ENCODE peak calls at places on chromosome 5, in four cellular contexts. One of them, this sample, is unnamed.

GRCh38 chr5:78486223-78486622 is 125.8 kb downstream of the SCAMP1 start:
- DNase-seq in lower lobe of right lung: no peak
- DNase-seq in skeletal muscle cell: no peak
- DNase-seq in astrocyte of the spinal cord: no peak
- DNase-seq in this sample: no peak

GRCh38 chr5:171633776-171634470 is 151.7 kb upstream of the SMIM23 start:
- DNase-seq in astrocyte of the spinal cord: no peak
- DNase-seq in skeletal muscle cell: no peak
- DNase-seq in lower lobe of right lung: no peak
- DNase-seq in this sample: no peak

GRCh38 chr5:52605317-52605991 is 182.3 kb upstream of the ITGA1 start:
- DNase-seq in astrocyte of the spinal cord: no peak
- DNase-seq in lower lobe of right lung: no peak
- DNase-seq in skeletal muscle cell: no peak
- DNase-seq in this sample: no peak

GRCh38 chr5:143781993-143782520 is 29.9 kb upstream of the HMHB1 start:
- DNase-seq in skeletal muscle cell: no peak
- DNase-seq in astrocyte of the spinal cord: no peak
- DNase-seq in lower lobe of right lung: no peak
- DNase-seq in this sample: no peak

GRCh38 chr5:151900876-151901275 is 23.8 kb downstream of the GLRA1 start:
- DNase-seq in astrocyte of the spinal cord: no peak
- DNase-seq in lower lobe of right lung: no peak
- DNase-seq in skeletal muscle cell: no peak
- DNase-seq in this sample: no peak

GRCh38 chr5:9343146-9343850 is 202.6 kb downstream of the SEMA5A start:
- DNase-seq in skeletal muscle cell: no peak
- DNase-seq in lower lobe of right lung: no peak
- DNase-seq in astrocyte of the spinal cord: peak
- DNase-seq in this sample: no peak

GRCh38 chr5:168477060-168477459 is 9.2 kb upstream of the RARS1 start:
- DNase-seq in astrocyte of the spinal cord: peak
- DNase-seq in skeletal muscle cell: peak
- DNase-seq in lower lobe of right lung: no peak
- DNase-seq in this sample: peak

GRCh38 chr5:53512539-53512938 is 32.1 kb downstream of the FST start:
- DNase-seq in lower lobe of right lung: no peak
- DNase-seq in astrocyte of the spinal cord: no peak
- DNase-seq in skeletal muscle cell: no peak
- DNase-seq in this sample: no peak

GRCh38 chr5:135033026-135033861 is 784 bp downstream of the PITX1 start:
- DNase-seq in lower lobe of right lung: peak
- DNase-seq in astrocyte of the spinal cord: peak
- DNase-seq in skeletal muscle cell: no peak
- DNase-seq in this sample: peak

GRCh38 chr5:147321569-147321968 is 86.7 kb downstream of the STK32A start:
- DNase-seq in lower lobe of right lung: no peak
- DNase-seq in astrocyte of the spinal cord: no peak
- DNase-seq in skeletal muscle cell: no peak
- DNase-seq in this sample: no peak

GRCh38 chr5:156051972-156052371 is 275.0 kb upstream of the SGCD start:
- DNase-seq in astrocyte of the spinal cord: no peak
- DNase-seq in lower lobe of right lung: no peak
- DNase-seq in skeletal muscle cell: no peak
- DNase-seq in this sample: peak

GRCh38 chr5:152547202-152547601 is 142.1 kb upstream of the NMUR2 start:
- DNase-seq in astrocyte of the spinal cord: no peak
- DNase-seq in lower lobe of right lung: no peak
- DNase-seq in skeletal muscle cell: no peak
- DNase-seq in this sample: no peak

GRCh38 chr5:109656829-109657228 is 32.9 kb upstream of the MAN2A1 start:
- DNase-seq in lower lobe of right lung: peak
- DNase-seq in skeletal muscle cell: peak
- DNase-seq in astrocyte of the spinal cord: peak
- DNase-seq in this sample: no peak

GRCh38 chr5:82833277-82833676 is 243.9 kb downstream of the TMEM167A start:
- DNase-seq in lower lobe of right lung: no peak
- DNase-seq in astrocyte of the spinal cord: no peak
- DNase-seq in skeletal muscle cell: no peak
- DNase-seq in this sample: no peak

GRCh38 chr5:170389250-170389902 is at the start of gene KCNMB1:
- DNase-seq in lower lobe of right lung: no peak
- DNase-seq in skeletal muscle cell: no peak
- DNase-seq in astrocyte of the spinal cord: no peak
- DNase-seq in this sample: no peak

GRCh38 chr5:117131048-117131679 is 556.5 kb upstream of the SEMA6A start:
- DNase-seq in astrocyte of the spinal cord: no peak
- DNase-seq in lower lobe of right lung: no peak
- DNase-seq in skeletal muscle cell: no peak
- DNase-seq in this sample: peak

GRCh38 chr5:1333986-1334385 is 10.9 kb downstream of the CLPTM1L start:
- DNase-seq in skeletal muscle cell: no peak
- DNase-seq in lower lobe of right lung: no peak
- DNase-seq in astrocyte of the spinal cord: no peak
- DNase-seq in this sample: no peak

GRCh38 chr5:169647566-169647965 is 10.5 kb downstream of the DOCK2 start:
- DNase-seq in astrocyte of the spinal cord: no peak
- DNase-seq in lower lobe of right lung: no peak
- DNase-seq in skeletal muscle cell: no peak
- DNase-seq in this sample: no peak

GRCh38 chr5:139698461-139699146 is 50.5 kb downstream of the CXXC5 start:
- DNase-seq in skeletal muscle cell: peak
- DNase-seq in astrocyte of the spinal cord: peak
- DNase-seq in lower lobe of right lung: peak
- DNase-seq in this sample: peak

GRCh38 chr5:157556615-157557418 is 18.8 kb downstream of the ADAM19 start:
- DNase-seq in astrocyte of the spinal cord: no peak
- DNase-seq in skeletal muscle cell: no peak
- DNase-seq in lower lobe of right lung: no peak
- DNase-seq in this sample: no peak

GRCh38 chr5:138077064-138077696 is 6.7 kb upstream of the WNT8A start:
- DNase-seq in astrocyte of the spinal cord: peak
- DNase-seq in lower lobe of right lung: peak
- DNase-seq in skeletal muscle cell: peak
- DNase-seq in this sample: peak

GRCh38 chr5:71865665-71866320 is 146.7 kb downstream of the CARTPT start:
- DNase-seq in skeletal muscle cell: no peak
- DNase-seq in lower lobe of right lung: no peak
- DNase-seq in astrocyte of the spinal cord: no peak
- DNase-seq in this sample: no peak

GRCh38 chr5:128566170-128566569 is 28.1 kb upstream of the FBN2 start:
- DNase-seq in lower lobe of right lung: no peak
- DNase-seq in astrocyte of the spinal cord: no peak
- DNase-seq in skeletal muscle cell: no peak
- DNase-seq in this sample: no peak

GRCh38 chr5:31119938-31120641 is 73.4 kb upstream of the CDH6 start:
- DNase-seq in skeletal muscle cell: no peak
- DNase-seq in lower lobe of right lung: no peak
- DNase-seq in astrocyte of the spinal cord: peak
- DNase-seq in this sample: no peak

GRCh38 chr5:139566611-139567010 is 5.5 kb downstream of the UBE2D2 start:
- DNase-seq in lower lobe of right lung: no peak
- DNase-seq in skeletal muscle cell: no peak
- DNase-seq in astrocyte of the spinal cord: no peak
- DNase-seq in this sample: no peak

GRCh38 chr5:139273322-139273571 is 20.3 kb upstream of the MATR3 start:
- DNase-seq in lower lobe of right lung: no peak
- DNase-seq in astrocyte of the spinal cord: no peak
- DNase-seq in skeletal muscle cell: no peak
- DNase-seq in this sample: peak

GRCh38 chr5:78586251-78586650 is 62.3 kb downstream of the LHFPL2 start:
- DNase-seq in astrocyte of the spinal cord: peak
- DNase-seq in skeletal muscle cell: peak
- DNase-seq in lower lobe of right lung: no peak
- DNase-seq in this sample: no peak

GRCh38 chr5:132459031-132459982 is 31.3 kb downstream of the IRF1 start:
- DNase-seq in astrocyte of the spinal cord: peak
- DNase-seq in lower lobe of right lung: peak
- DNase-seq in skeletal muscle cell: peak
- DNase-seq in this sample: no peak

GRCh38 chr5:175635854-175636253 is 22.0 kb upstream of the HRH2 start:
- DNase-seq in skeletal muscle cell: no peak
- DNase-seq in lower lobe of right lung: no peak
- DNase-seq in astrocyte of the spinal cord: no peak
- DNase-seq in this sample: no peak

GRCh38 chr5:35158627-35159369 is 71.5 kb downstream of the PRLR start:
- DNase-seq in lower lobe of right lung: no peak
- DNase-seq in astrocyte of the spinal cord: no peak
- DNase-seq in skeletal muscle cell: no peak
- DNase-seq in this sample: no peak

GRCh38 chr5:76180817-76181805 is 97.9 kb downstream of the SV2C start:
- DNase-seq in lower lobe of right lung: no peak
- DNase-seq in astrocyte of the spinal cord: no peak
- DNase-seq in skeletal muscle cell: no peak
- DNase-seq in this sample: no peak

GRCh38 chr5:79562351-79563246 is 48.7 kb upstream of the HOMER1 start:
- DNase-seq in skeletal muscle cell: no peak
- DNase-seq in astrocyte of the spinal cord: peak
- DNase-seq in lower lobe of right lung: no peak
- DNase-seq in this sample: no peak

GRCh38 chr5:131379723-131380122 is 115.9 kb downstream of the CDC42SE2 start:
- DNase-seq in skeletal muscle cell: peak
- DNase-seq in astrocyte of the spinal cord: peak
- DNase-seq in lower lobe of right lung: no peak
- DNase-seq in this sample: no peak

GRCh38 chr5:119058979-119059529 is 11.8 kb upstream of the DMXL1 start:
- DNase-seq in astrocyte of the spinal cord: no peak
- DNase-seq in lower lobe of right lung: no peak
- DNase-seq in skeletal muscle cell: no peak
- DNase-seq in this sample: no peak

GRCh38 chr5:88676637-88677481 is 206.1 kb downstream of the MEF2C start:
- DNase-seq in lower lobe of right lung: no peak
- DNase-seq in astrocyte of the spinal cord: peak
- DNase-seq in skeletal muscle cell: no peak
- DNase-seq in this sample: no peak
- H3K4me3 ChIP-seq in lower lobe of right lung: no peak
- H3K4me3 ChIP-seq in astrocyte of the spinal cord: peak
- H3K4me3 ChIP-seq in skeletal muscle cell: no peak
- H3K4me3 ChIP-seq in this sample: no peak

GRCh38 chr5:179345429-179346321 is at the start of gene ADAMTS2:
- DNase-seq in astrocyte of the spinal cord: peak
- DNase-seq in lower lobe of right lung: peak
- DNase-seq in skeletal muscle cell: peak
- DNase-seq in this sample: peak
- H3K4me3 ChIP-seq in astrocyte of the spinal cord: peak
- H3K4me3 ChIP-seq in lower lobe of right lung: peak
- H3K4me3 ChIP-seq in skeletal muscle cell: peak
- H3K4me3 ChIP-seq in this sample: peak

GRCh38 chr5:88145205-88145602 is 123.4 kb downstream of the TMEM161B start:
- DNase-seq in lower lobe of right lung: peak
- DNase-seq in astrocyte of the spinal cord: peak
- DNase-seq in skeletal muscle cell: no peak
- DNase-seq in this sample: peak
- H3K4me3 ChIP-seq in lower lobe of right lung: peak
- H3K4me3 ChIP-seq in astrocyte of the spinal cord: no peak
- H3K4me3 ChIP-seq in skeletal muscle cell: no peak
- H3K4me3 ChIP-seq in this sample: no peak

GRCh38 chr5:22852807-22853670 is at the start of gene CDH12:
- DNase-seq in astrocyte of the spinal cord: peak
- DNase-seq in lower lobe of right lung: no peak
- DNase-seq in skeletal muscle cell: no peak
- DNase-seq in this sample: peak
- H3K4me3 ChIP-seq in astrocyte of the spinal cord: peak
- H3K4me3 ChIP-seq in lower lobe of right lung: peak
- H3K4me3 ChIP-seq in skeletal muscle cell: peak
- H3K4me3 ChIP-seq in this sample: peak

GRCh38 chr5:150065886-150066285 is 20.5 kb downstream of the CSF1R start:
- DNase-seq in lower lobe of right lung: peak
- DNase-seq in skeletal muscle cell: no peak
- DNase-seq in astrocyte of the spinal cord: peak
- DNase-seq in this sample: no peak
- H3K4me3 ChIP-seq in lower lobe of right lung: no peak
- H3K4me3 ChIP-seq in skeletal muscle cell: no peak
- H3K4me3 ChIP-seq in astrocyte of the spinal cord: no peak
- H3K4me3 ChIP-seq in this sample: no peak

GRCh38 chr5:113216545-113216944 is 218.2 kb downstream of the TSSK1B start:
- DNase-seq in lower lobe of right lung: no peak
- DNase-seq in astrocyte of the spinal cord: no peak
- DNase-seq in skeletal muscle cell: no peak
- DNase-seq in this sample: no peak

GRCh38 chr5:113219695-113220094 is 215.1 kb downstream of the TSSK1B start:
- DNase-seq in lower lobe of right lung: no peak
- DNase-seq in astrocyte of the spinal cord: no peak
- DNase-seq in skeletal muscle cell: no peak
- DNase-seq in this sample: no peak

GRCh38 chr5:113217619-113218184 is 217.1 kb downstream of the TSSK1B start:
- DNase-seq in skeletal muscle cell: no peak
- DNase-seq in lower lobe of right lung: no peak
- DNase-seq in astrocyte of the spinal cord: no peak
- DNase-seq in this sample: no peak

GRCh38 chr5:113218200-113218599 is 216.6 kb downstream of the TSSK1B start:
- DNase-seq in astrocyte of the spinal cord: no peak
- DNase-seq in skeletal muscle cell: no peak
- DNase-seq in lower lobe of right lung: no peak
- DNase-seq in this sample: peak

DNA sequence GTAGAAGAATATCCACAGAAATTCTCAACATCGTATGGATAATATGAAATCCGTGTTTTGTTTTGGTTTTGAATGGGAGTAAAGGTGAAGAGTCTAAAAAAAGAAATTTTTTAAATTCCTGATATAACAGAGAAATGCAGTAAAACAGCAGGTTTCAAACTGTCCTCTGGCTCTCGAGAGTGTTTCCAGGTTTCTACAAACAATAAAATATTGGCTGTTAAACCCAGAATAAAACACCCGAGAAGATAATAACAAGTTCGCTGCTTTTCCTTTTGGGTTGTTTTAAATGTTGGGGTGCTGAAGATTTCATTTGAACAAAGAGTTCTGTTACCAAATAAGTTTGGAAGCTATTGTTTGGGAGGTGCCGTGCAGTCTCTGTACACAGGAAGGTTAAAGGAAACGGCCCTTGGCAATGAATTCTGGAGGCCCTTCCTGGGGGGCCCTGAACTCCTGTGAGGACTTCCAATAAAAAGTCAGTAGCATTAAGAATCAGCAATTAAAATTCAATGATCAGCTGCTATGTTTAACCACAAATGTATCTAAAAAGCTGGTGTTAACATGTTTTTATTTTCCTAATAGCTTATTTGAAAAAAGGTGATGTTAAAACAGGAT is 215.8 kb downstream of the TSSK1B start:
- DNase-seq in skeletal muscle cell: no peak
- DNase-seq in lower lobe of right lung: no peak
- DNase-seq in astrocyte of the spinal cord: no peak
- DNase-seq in this sample: no peak
- H3K4me3 ChIP-seq in skeletal muscle cell: no peak
- H3K4me3 ChIP-seq in lower lobe of right lung: no peak
- H3K4me3 ChIP-seq in astrocyte of the spinal cord: no peak
- H3K4me3 ChIP-seq in this sample: no peak

GRCh38 chr5:154949758-154950157 is 8.9 kb downstream of the MRPL22 start:
- DNase-seq in lower lobe of right lung: no peak
- DNase-seq in skeletal muscle cell: no peak
- DNase-seq in astrocyte of the spinal cord: no peak
- DNase-seq in this sample: no peak
- H3K4me3 ChIP-seq in lower lobe of right lung: no peak
- H3K4me3 ChIP-seq in skeletal muscle cell: no peak
- H3K4me3 ChIP-seq in astrocyte of the spinal cord: no peak
- H3K4me3 ChIP-seq in this sample: no peak

GRCh38 chr5:113292535-113292934 is 142.3 kb downstream of the TSSK1B start:
- DNase-seq in skeletal muscle cell: no peak
- DNase-seq in lower lobe of right lung: no peak
- DNase-seq in astrocyte of the spinal cord: no peak
- DNase-seq in this sample: no peak
- H3K4me3 ChIP-seq in skeletal muscle cell: peak
- H3K4me3 ChIP-seq in lower lobe of right lung: peak
- H3K4me3 ChIP-seq in astrocyte of the spinal cord: peak
- H3K4me3 ChIP-seq in this sample: peak